ENCODE peak calls at places on chromosomes 12 and 14, in nine cellular contexts. U is lower lobe of right lung, Z is AG04450, W is heart right ventricle, M is left ventricle myocardium inferior, T is SK-N-SH, D is cardiac muscle cell, C is psoas muscle, Y is neural progenitor cell. P is an unnamed sample. For H3K9me3, the result is how much of the 10 kb centered on the place peaks cover.

GRCh38 chr12:8914716-8915526 is 612 bp downstream of the PHC1 start:
- DNase-seq in U (peak), Z (no peak), W (peak), M (peak), T (peak), D (peak), C (peak), Y (peak), P (peak)

GRCh38 chr14:77124345-77125274 is 17.0 kb downstream of the ZDHHC22 start:
- DNase-seq in U (peak), Z (no peak), W (peak), M (peak), T (peak), D (peak), C (peak), Y (peak), P (no peak)

GRCh38 chr14:35121026-35121886 is 534 bp downstream of the PPP2R3C start:
- DNase-seq in U (peak), Z (no peak), W (peak), M (peak), T (no peak), D (no peak), C (no peak), Y (no peak), P (no peak)

GRCh38 chr14:41749425-41749824 is 142.7 kb downstream of the LRFN5 start:
- DNase-seq in U (no peak), Z (no peak), W (no peak), M (no peak), T (no peak), D (no peak), C (no peak), Y (no peak), P (no peak)

GRCh38 chr14:22420598-22421186 is 168.3 kb downstream of the DAD1 start:
- DNase-seq in U (no peak), Z (no peak), W (no peak), M (no peak), T (no peak), D (no peak), C (no peak), Y (no peak), P (no peak)

GRCh38 chr12:107322063-107322462 is 228.7 kb upstream of the CRY1 start:
- DNase-seq in U (no peak), Z (no peak), W (no peak), M (no peak), T (no peak), D (no peak), C (no peak), Y (no peak), P (no peak)

GRCh38 chr12:57940052-57940914 is 1.1 kb upstream of the ATP23 start:
- DNase-seq in U (no peak), Z (no peak), W (no peak), M (no peak), T (no peak), D (no peak), C (no peak), Y (no peak), P (peak)

GRCh38 chr14:42224053-42224888 is 617.6 kb downstream of the LRFN5 start:
- DNase-seq in U (no peak), Z (peak), W (no peak), M (peak), T (peak), D (peak), C (no peak), Y (peak), P (peak)

GRCh38 chr12:110351119-110351518 is 52.4 kb downstream of the ANAPC7 start:
- DNase-seq in U (no peak), Z (no peak), W (no peak), M (no peak), T (no peak), D (no peak), C (no peak), Y (no peak), P (no peak)

GRCh38 chr14:37157987-37158386 is 14.4 kb downstream of the SLC25A21 start:
- DNase-seq in U (no peak), Z (no peak), W (no peak), M (no peak), T (no peak), D (no peak), C (no peak), Y (no peak), P (no peak)

GRCh38 chr14:102914474-102915291 is 7.8 kb upstream of the AMN start:
- DNase-seq in U (peak), Z (no peak), W (no peak), M (no peak), T (no peak), D (no peak), C (peak), Y (no peak), P (no peak)

GRCh38 chr12:131437706-131438210 is 273.1 kb upstream of the SFSWAP start:
- DNase-seq in U (no peak), Z (no peak), W (no peak), M (no peak), T (no peak), D (no peak), C (no peak), Y (no peak), P (no peak)
- TF ChIP-seq CTCF in U (no peak), Z (no peak), W (no peak), M (no peak), T (no peak), D (no peak), C (no peak), Y (no peak), P (no peak)

GRCh38 chr14:105866841-105867321 is 340.5 kb downstream of the TMEM121 start:
- DNase-seq in U (no peak), Z (no peak), W (no peak), M (no peak), T (no peak), D (no peak), C (no peak), Y (no peak), P (peak)
- H3K9me3 ChIP-seq in U (under half), Z (half or more), W (under half), M (under half), T (under half), D (under half), C (under half), Y (under half), P (under half)

GRCh38 chr14:74670726-74671125 is 42.2 kb downstream of the AREL1 start:
- DNase-seq in U (no peak), Z (no peak), W (no peak), M (no peak), T (no peak), D (no peak), C (no peak), Y (no peak), P (no peak)
- H3K4me3 ChIP-seq in U (no peak), Z (no peak), W (no peak), M (no peak), T (no peak), D (no peak), C (no peak), Y (no peak), P (no peak)

DNA sequence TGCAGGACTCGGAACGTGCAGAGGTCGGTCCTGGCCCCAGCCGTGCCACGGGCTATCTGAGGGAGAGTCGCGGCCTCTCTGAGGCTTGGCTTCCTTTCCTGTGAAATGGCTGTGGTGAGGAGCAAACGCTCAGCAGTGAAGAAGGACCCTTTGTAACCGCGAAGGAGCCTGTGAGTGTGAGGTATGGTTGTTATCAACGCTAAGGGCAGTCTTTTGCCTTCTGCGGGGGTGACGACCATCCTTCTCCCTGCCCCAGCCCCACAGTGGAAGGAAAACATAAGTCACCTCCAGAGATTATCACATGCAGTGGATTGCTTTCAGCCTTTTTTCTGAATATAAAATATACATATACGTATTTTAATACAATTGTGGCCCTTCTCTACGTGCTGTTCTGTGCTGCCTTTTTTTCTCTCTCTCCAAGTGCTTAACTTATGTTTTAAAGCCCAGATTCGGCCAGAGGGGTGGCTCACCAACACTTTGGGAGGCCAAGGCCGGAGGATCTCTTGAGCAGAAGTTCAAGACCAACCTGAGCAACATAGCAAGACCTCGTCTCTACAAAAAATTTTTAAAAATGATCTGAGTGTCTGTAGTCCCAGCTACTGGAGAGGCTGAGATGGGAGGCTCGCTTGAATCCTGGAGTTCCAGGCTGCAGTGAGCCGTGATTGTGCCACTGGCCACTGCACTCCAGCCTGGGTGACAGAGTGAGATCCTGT is 17.4 kb downstream of the TAMALIN start:
- DNase-seq in U (no peak), Z (no peak), W (no peak), M (no peak), T (no peak), D (no peak), C (no peak), Y (no peak), P (no peak)
- TF ChIP-seq CTCF in U (peak), Z (no peak), W (no peak), M (peak), T (no peak), D (peak), C (no peak), Y (no peak), P (no peak)

GRCh38 chr12:72323881-72324280 is 51.7 kb downstream of the TRHDE start:
- DNase-seq in U (no peak), Z (no peak), W (no peak), M (no peak), T (no peak), D (no peak), C (no peak), Y (no peak), P (no peak)
- H3K9me3 ChIP-seq in U (under half), Z (under half), W (under half), M (under half), T (under half), D (under half), C (under half), Y (under half), P (under half)

GRCh38 chr14:49583629-49584028 is 2.6 kb downstream of the RPS29 start:
- DNase-seq in U (no peak), Z (no peak), W (no peak), M (no peak), T (no peak), D (no peak), C (no peak), Y (no peak), P (no peak)
- H3K4me3 ChIP-seq in U (peak), Z (peak), W (no peak), M (peak), T (no peak), D (no peak), C (peak), Y (peak), P (no peak)

GRCh38 chr12:482061-482460 is 22.3 kb downstream of the B4GALNT3 start:
- DNase-seq in U (no peak), Z (no peak), W (no peak), M (no peak), T (no peak), D (no peak), C (no peak), Y (no peak), P (peak)
- TF ChIP-seq CTCF in U (no peak), Z (no peak), W (no peak), M (no peak), T (no peak), D (no peak), C (no peak), Y (no peak), P (no peak)

GRCh38 chr12:34601689-34602088 is 579.4 kb downstream of the ALG10 start:
- DNase-seq in U (peak), Z (no peak), W (no peak), M (no peak), T (peak), D (no peak), C (peak), Y (no peak), P (peak)
- H3K9me3 ChIP-seq in U (under half), Z (half or more), W (half or more), M (half or more), T (under half), D (under half), C (under half), Y (under half), P (half or more)